ENCODE peak calls at places on chromosomes 12 and 14, in nine cellular contexts. U is PC-9; I is dorsolateral prefrontal cortex; Y is prostate gland; K is lower lobe of right lung; J is transverse colon; N is suprapubic skin; M is effector memory CD4-positive, alpha-beta T cell; R is breast epithelium. E is an unnamed sample.

GRCh38 chr12:101238806-101239329 is 28.8 kb upstream of the SLC5A8 start:
- DNase-seq in U (no peak), I (no peak), Y (no peak), K (no peak), J (no peak), N (no peak), M (no peak), R (no peak), E (peak; percentile 41)

GRCh38 chr12:116455540-116456306 is 103.5 kb upstream of the MAP1LC3B2 start:
- DNase-seq in U (peak; percentile 72), I (no peak), Y (peak; percentile 71), K (no peak), J (peak; percentile 79), N (peak; percentile 87), M (no peak), R (peak; percentile 93), E (no peak)

GRCh38 chr12:100718212-100718611 is 76.4 kb upstream of the ANO4 start:
- DNase-seq in U (no peak), I (no peak), Y (no peak), K (no peak), J (no peak), N (no peak), M (no peak), R (no peak), E (no peak)

GRCh38 chr12:56338643-56339422 is at the start of gene IL23A:
- DNase-seq in U (peak; percentile 71), I (no peak), Y (no peak), K (no peak), J (peak; percentile 30), N (no peak), M (peak; percentile 82), R (no peak), E (no peak)

GRCh38 chr12:69682136-69682755 is 16.9 kb downstream of the BEST3 start:
- DNase-seq in U (no peak), I (no peak), Y (no peak), K (no peak), J (no peak), N (no peak), M (no peak), R (no peak), E (no peak)

GRCh38 chr12:116598341-116599284 is 39.4 kb downstream of the MAP1LC3B2 start:
- DNase-seq in U (no peak), I (no peak), Y (no peak), K (no peak), J (no peak), N (no peak), M (no peak), R (no peak), E (peak; percentile 15)

GRCh38 chr14:53247596-53248370 is 94.7 kb upstream of the DDHD1 start:
- DNase-seq in U (no peak), I (no peak), Y (no peak), K (no peak), J (no peak), N (no peak), M (no peak), R (no peak), E (peak; percentile 53)

GRCh38 chr14:104677506-104678332 is 11.7 kb upstream of the INF2 start:
- DNase-seq in U (peak; percentile 83), I (peak; percentile 76), Y (peak; percentile 53), K (peak; percentile 85), J (peak; percentile 73), N (no peak), M (peak; percentile 48), R (peak; percentile 52), E (peak; percentile 61)

GRCh38 chr12:54967461-54967860 is 17.1 kb downstream of the TESPA1 start:
- DNase-seq in U (no peak), I (no peak), Y (no peak), K (no peak), J (peak; percentile 22), N (no peak), M (no peak), R (no peak), E (no peak)

GRCh38 chr12:24551368-24551767 is 397.5 kb downstream of the BCAT1 start:
- DNase-seq in U (no peak), I (no peak), Y (no peak), K (no peak), J (no peak), N (no peak), M (no peak), R (no peak), E (no peak)

DNA sequence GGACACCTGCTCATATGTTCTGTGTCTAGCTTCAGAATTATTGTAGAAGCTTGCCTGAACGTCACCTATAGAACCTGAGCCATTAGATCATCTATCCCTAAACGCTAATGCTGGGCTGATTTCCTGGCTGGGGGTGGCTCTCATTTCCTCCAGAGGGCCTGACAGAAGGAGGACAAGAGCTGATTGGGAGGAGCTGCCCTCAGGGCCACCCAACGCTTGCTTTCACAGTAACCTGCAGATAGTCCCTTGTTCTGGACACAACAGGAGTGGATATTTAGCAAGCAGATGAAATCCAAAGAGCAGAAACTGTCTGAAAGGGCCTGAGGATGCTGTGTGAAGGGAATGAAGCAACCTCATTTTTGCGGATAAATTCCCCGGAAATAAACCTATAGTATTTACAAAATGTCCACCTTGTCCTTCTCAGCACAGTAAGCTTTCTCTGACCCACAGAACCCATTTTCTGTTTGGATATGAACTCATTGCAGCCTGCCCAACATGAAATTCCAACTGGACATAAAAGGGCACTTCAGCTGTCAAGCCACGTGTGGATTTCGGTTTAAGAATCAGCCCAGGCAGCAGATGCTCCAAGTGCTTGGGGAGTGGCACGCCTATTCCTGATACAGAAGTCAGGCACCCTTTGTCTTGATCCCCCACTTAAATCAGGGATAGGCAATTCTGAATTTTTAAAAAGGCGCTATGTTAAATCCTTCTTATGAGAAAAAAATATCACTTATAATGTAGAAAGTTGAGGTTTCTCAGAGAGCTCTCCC is 32.8 kb upstream of the TUBA1C start:
- DNase-seq in U (no peak), I (no peak), Y (no peak), K (no peak), J (no peak), N (no peak), M (no peak), R (no peak), E (no peak)
- H3K27ac ChIP-seq in U (no peak overlapping the region), I (peak overlapping the region; percentile 100), Y (no peak overlapping the region), K (peak overlapping the region; percentile 97), J (peak overlapping the region; percentile 91), N (peak overlapping the region; percentile 59), M (no peak overlapping the region), R (no peak overlapping the region), E (no peak overlapping the region)

GRCh38 chr14:50533314-50533705 is 941 bp upstream of the MAP4K5 start:
- DNase-seq in U (no peak), I (no peak), Y (no peak), K (no peak), J (no peak), N (no peak), M (no peak), R (no peak), E (no peak)
- H3K4me3 ChIP-seq in U (peak overlapping the region; percentile 92), I (peak overlapping the region; percentile 83), Y (peak overlapping the region; percentile 90), K (peak overlapping the region; percentile 86), J (peak overlapping the region; percentile 94), N (peak overlapping the region; percentile 83), M (peak overlapping the region; percentile 96), R (peak overlapping the region; percentile 98), E (peak overlapping the region; percentile 93)

DNA sequence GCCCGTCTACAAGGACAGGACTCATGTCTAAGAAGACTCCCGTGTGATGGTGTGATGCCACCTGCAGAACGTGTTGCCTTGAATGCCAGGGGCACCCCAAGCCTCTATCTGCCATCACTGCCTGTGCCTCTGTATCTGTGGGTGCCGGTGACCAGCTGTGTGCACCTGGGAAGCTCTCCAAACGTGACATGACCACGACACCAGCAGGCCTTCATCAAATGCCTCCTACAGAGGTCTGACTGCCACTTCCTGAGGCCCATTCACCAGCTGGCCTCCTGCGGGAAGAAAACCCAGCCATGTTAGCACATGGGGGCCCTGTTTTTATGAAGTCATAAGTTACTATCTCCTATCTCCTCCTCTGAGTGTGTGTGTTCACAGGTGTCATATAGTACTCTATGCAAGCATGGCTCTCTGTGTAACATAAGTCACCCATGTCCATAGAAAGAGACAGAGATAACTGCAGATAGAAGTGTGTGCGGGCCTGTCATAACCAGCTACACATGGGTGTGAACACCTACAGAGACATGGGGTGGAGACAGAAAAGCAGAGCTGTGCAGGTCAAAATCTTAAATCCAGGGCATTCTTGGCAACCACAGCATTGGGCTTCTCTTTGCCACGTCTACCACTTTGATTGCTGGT is 18.3 kb upstream of the SERPINA4 start:
- DNase-seq in U (no peak), I (no peak), Y (no peak), K (no peak), J (no peak), N (no peak), M (no peak), R (no peak), E (no peak)
- H3K27ac ChIP-seq in U (no peak overlapping the region), I (no peak overlapping the region), Y (no peak overlapping the region), K (no peak overlapping the region), J (no peak overlapping the region), N (peak overlapping the region; percentile 75), M (no peak overlapping the region), R (no peak overlapping the region), E (no peak overlapping the region)

GRCh38 chr12:50926415-50926814 is 25.9 kb upstream of the HIGD1C start:
- DNase-seq in U (no peak), I (no peak), Y (no peak), K (no peak), J (no peak), N (no peak), M (no peak), R (no peak), E (no peak)
- H3K4me3 ChIP-seq in U (no peak overlapping the region), I (peak overlapping the region; percentile 74), Y (peak overlapping the region; percentile 68), K (peak overlapping the region; percentile 84), J (peak overlapping the region; percentile 65), N (peak overlapping the region; percentile 78), M (no peak overlapping the region), R (peak overlapping the region; percentile 88), E (peak overlapping the region; percentile 58)

DNA sequence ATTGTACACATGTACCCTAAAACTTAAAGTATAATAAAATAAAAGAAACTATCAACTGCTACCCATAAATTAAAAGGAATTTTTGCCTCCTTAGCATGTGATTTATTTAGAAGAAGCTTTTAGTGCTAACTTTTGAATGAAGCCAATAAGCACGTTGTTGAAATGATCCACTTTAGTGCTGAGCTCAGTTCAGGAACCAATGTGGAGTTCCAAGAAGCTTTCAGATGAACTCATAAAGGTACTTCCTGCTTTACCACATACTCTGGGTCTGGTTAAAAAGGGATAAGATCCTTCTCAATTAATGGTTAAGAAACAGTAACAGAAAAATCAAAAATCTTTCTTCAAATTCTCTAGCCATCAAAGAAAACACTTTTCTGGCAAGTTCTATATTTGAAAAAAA is 39.4 kb downstream of the TMTC1 start:
- DNase-seq in U (no peak), I (no peak), Y (no peak), K (no peak), J (no peak), N (no peak), M (no peak), R (no peak), E (no peak)
- H3K27ac ChIP-seq in U (no peak overlapping the region), I (no peak overlapping the region), Y (no peak overlapping the region), K (no peak overlapping the region), J (no peak overlapping the region), N (no peak overlapping the region), M (no peak overlapping the region), R (no peak overlapping the region), E (no peak overlapping the region)